ENCODE peak calls at places on chromosome 16, in eight cellular contexts. A is mucosa of descending colon, L is type B pancreatic cell, Q is uterus, X is transverse colon, Z is AG04449, S is progenitor cell of endocrine pancreas, J is left ventricle myocardium inferior. O is an unnamed sample.

GRCh38 chr16:68288252-68288650 is 22.5 kb downstream of the SLC7A6OS start:
- DNase-seq in S (no peak), Z (no peak), Q (no peak), A (no peak), X (no peak), L (no peak), J (no peak), O (no peak)

GRCh38 chr16:8670014-8670560 is 4.3 kb upstream of the ABAT start:
- DNase-seq in X (no peak), Q (no peak), L (no peak), J (no peak), S (no peak), A (no peak), Z (no peak), O (no peak)

GRCh38 chr16:55760665-55761035 is 72.2 kb downstream of the CES1 start:
- DNase-seq in X (no peak), A (no peak), J (peak), Z (no peak), S (no peak), Q (no peak), L (no peak), O (peak)

GRCh38 chr16:55012793-55013192 is 82.1 kb downstream of the IRX5 start:
- DNase-seq in Q (no peak), S (no peak), A (no peak), L (no peak), X (no peak), Z (no peak), J (no peak), O (no peak)

GRCh38 chr16:66740010-66740409 is 11.4 kb downstream of the DYNC1LI2 start:
- DNase-seq in S (no peak), A (no peak), J (no peak), Z (no peak), L (no peak), X (peak), Q (no peak), O (peak)

GRCh38 chr16:75305364-75306101 is 54.1 kb upstream of the BCAR1 start:
- DNase-seq in Z (peak), S (no peak), Q (peak), L (no peak), J (peak), A (peak), X (peak), O (peak)

GRCh38 chr16:80441935-80442334 is 98.9 kb upstream of the DYNLRB2 start:
- DNase-seq in S (no peak), A (no peak), X (no peak), Z (no peak), Q (no peak), J (no peak), L (no peak), O (no peak)

GRCh38 chr16:3158498-3159314 is 23.9 kb downstream of the ZNF213 start:
- DNase-seq in Q (peak), S (peak), X (peak), L (peak), Z (no peak), J (peak), A (peak), O (peak)

GRCh38 chr16:80285089-80285488 is 255.7 kb upstream of the DYNLRB2 start:
- DNase-seq in X (no peak), S (no peak), Q (no peak), J (no peak), Z (peak), A (no peak), L (no peak), O (no peak)

GRCh38 chr16:61370564-61370963 is 665.7 kb downstream of the CDH8 start:
- DNase-seq in X (no peak), L (no peak), A (no peak), S (no peak), Z (no peak), J (no peak), Q (no peak), O (no peak)

GRCh38 chr16:70490261-70490660 is 33.1 kb downstream of the COG4 start:
- DNase-seq in L (no peak), S (no peak), Q (no peak), X (no peak), J (no peak), Z (no peak), A (no peak), O (no peak)

GRCh38 chr16:30535777-30536190 is 1.1 kb upstream of the ZNF747 start:
- DNase-seq in Z (no peak), Q (peak), A (peak), L (no peak), S (no peak), J (peak), X (peak), O (peak)

GRCh38 chr16:47067203-47067602 is 76.5 kb downstream of the NETO2 start:
- DNase-seq in Q (no peak), S (no peak), A (no peak), X (no peak), L (no peak), J (no peak), Z (no peak), O (no peak)

GRCh38 chr16:56967733-56968132 is 6.0 kb downstream of the CETP start:
- DNase-seq in A (no peak), J (no peak), Q (no peak), Z (no peak), L (no peak), X (no peak), S (no peak), O (no peak)

GRCh38 chr16:2475413-2476344 is 752 bp downstream of the TBC1D24 start:
- DNase-seq in J (no peak), Z (no peak), Q (no peak), L (no peak), S (no peak), A (peak), X (peak), O (no peak)

GRCh38 chr16:48164907-48165715 is 9.3 kb upstream of the ABCC12 start:
- DNase-seq in A (peak), Z (no peak), Q (peak), X (peak), L (peak), J (peak), S (peak), O (peak)

GRCh38 chr16:67438824-67439393 is 8.0 kb downstream of the HSD11B2 start:
- DNase-seq in S (no peak), Q (no peak), L (no peak), X (no peak), J (no peak), A (peak), Z (no peak), O (no peak)

GRCh38 chr16:9849697-9850245 is 332.5 kb downstream of the GRIN2A start:
- DNase-seq in Q (no peak), A (no peak), J (no peak), X (no peak), L (no peak), Z (no peak), S (no peak), O (no peak)

GRCh38 chr16:57277586-57277985 is 6.9 kb downstream of the PLLP start:
- DNase-seq in S (no peak), Z (no peak), A (no peak), X (no peak), L (no peak), J (no peak), Q (no peak), O (no peak)

GRCh38 chr16:4506450-4506849 is 30.3 kb downstream of the HMOX2 start:
- DNase-seq in J (no peak), X (peak), A (no peak), Q (peak), L (no peak), Z (no peak), S (peak), O (peak)

GRCh38 chr16:21033707-21034106 is 116.9 kb downstream of the DNAH3 start:
- DNase-seq in S (no peak), Q (no peak), X (no peak), A (no peak), Z (no peak), L (no peak), J (peak), O (no peak)

GRCh38 chr16:2031081-2031577 is 4.4 kb downstream of the NHERF2 start:
- DNase-seq in Q (no peak), S (no peak), L (peak), Z (no peak), X (no peak), A (no peak), J (peak), O (no peak)

GRCh38 chr16:75836377-75837010 is 110.2 kb upstream of the CPHXL start:
- DNase-seq in X (no peak), J (no peak), A (no peak), Z (no peak), Q (no peak), S (no peak), L (no peak), O (no peak)

GRCh38 chr16:78816499-78817441 is 717.3 kb downstream of the WWOX start:
- DNase-seq in S (no peak), X (peak), L (no peak), J (no peak), Z (no peak), A (no peak), Q (peak), O (no peak)

GRCh38 chr16:84312783-84313382 is 18.2 kb downstream of the WFDC1 start:
- DNase-seq in L (no peak), S (peak), J (no peak), X (peak), Q (no peak), A (peak), Z (no peak), O (no peak)

GRCh38 chr16:84314373-84314772 is 19.7 kb downstream of the WFDC1 start:
- DNase-seq in J (no peak), Q (no peak), A (no peak), X (no peak), Z (no peak), S (no peak), L (no peak), O (no peak)

GRCh38 chr16:15653227-15653626 is 3.2 kb downstream of the NDE1 start:
- DNase-seq in X (peak), A (no peak), S (no peak), Z (no peak), Q (no peak), L (no peak), J (peak), O (no peak)

GRCh38 chr16:2339521-2340484 is 725 bp downstream of the ABCA3 start:
- DNase-seq in Z (no peak), X (peak), J (peak), L (peak), Q (peak), S (peak), A (peak), O (peak)

GRCh38 chr16:8960788-8961109 is 3.0 kb downstream of the USP7 start:
- DNase-seq in S (no peak), L (no peak), Q (no peak), X (no peak), Z (no peak), J (no peak), A (no peak), O (no peak)

GRCh38 chr16:64615647-64616280 is 506.1 kb downstream of the CDH11 start:
- DNase-seq in X (no peak), Z (no peak), S (no peak), L (no peak), A (no peak), Q (no peak), J (peak), O (no peak)

GRCh38 chr16:29148867-29149272 is 164.0 kb downstream of the LAT start:
- DNase-seq in X (peak), S (no peak), A (peak), Q (no peak), J (peak), L (no peak), Z (no peak), O (no peak)

GRCh38 chr16:53781023-53781605 is 77.2 kb downstream of the FTO start:
- DNase-seq in X (no peak), Q (no peak), Z (no peak), S (no peak), A (no peak), L (no peak), J (no peak), O (no peak)

GRCh38 chr16:85894266-85894665 is 4.7 kb upstream of the IRF8 start:
- DNase-seq in A (peak), X (peak), Q (no peak), L (no peak), Z (no peak), J (no peak), S (no peak), O (no peak)
- TF ChIP-seq CTCF in A (no peak), X (no peak), Q (no peak), L (no peak), Z (no peak), J (no peak), S (no peak), O (no peak)

GRCh38 chr16:82368041-82368440 is 198.0 kb upstream of the MPHOSPH6 start:
- DNase-seq in Z (no peak), Q (no peak), A (no peak), X (no peak), L (no peak), S (no peak), J (peak), O (peak)
- TF ChIP-seq CTCF in Z (peak), Q (no peak), A (no peak), X (no peak), L (peak), S (peak), J (peak), O (peak)

GRCh38 chr16:401468-402348 is at the start of gene DECR2:
- DNase-seq in Q (peak), X (peak), A (peak), J (peak), S (peak), Z (no peak), L (peak), O (peak)
- TF ChIP-seq CTCF in Q (peak), X (peak), A (no peak), J (peak), S (peak), Z (peak), L (peak), O (no peak)

GRCh38 chr16:58435779-58436178 is 43.5 kb downstream of the GINS3 start:
- DNase-seq in X (no peak), S (no peak), A (no peak), J (no peak), Z (no peak), Q (no peak), L (no peak), O (no peak)
- TF ChIP-seq CTCF in X (no peak), S (peak), A (no peak), J (peak), Z (no peak), Q (no peak), L (no peak), O (no peak)

GRCh38 chr16:14560523-14560922 is 69.5 kb downstream of the PARN start:
- DNase-seq in X (no peak), Q (no peak), Z (no peak), L (no peak), A (no peak), S (no peak), J (no peak), O (no peak)

GRCh38 chr16:14564323-14564722 is 65.7 kb downstream of the PARN start:
- DNase-seq in J (no peak), Z (no peak), A (peak), L (no peak), Q (no peak), S (no peak), X (peak), O (no peak)

GRCh38 chr16:14564881-14565687 is 65.0 kb downstream of the PARN start:
- DNase-seq in A (no peak), S (no peak), Q (no peak), L (no peak), X (no peak), J (no peak), Z (no peak), O (no peak)

GRCh38 chr16:14565688-14566025 is 64.4 kb downstream of the PARN start:
- DNase-seq in X (no peak), Z (no peak), A (no peak), L (no peak), Q (no peak), J (no peak), S (no peak), O (no peak)

GRCh38 chr16:14562691-14563491 is 67.2 kb downstream of the PARN start:
- DNase-seq in S (no peak), Q (no peak), A (peak), X (peak), J (no peak), Z (no peak), L (no peak), O (no peak)
- TF ChIP-seq CTCF in S (peak), Q (no peak), A (no peak), X (peak), J (peak), Z (no peak), L (peak), O (no peak)

DNA sequence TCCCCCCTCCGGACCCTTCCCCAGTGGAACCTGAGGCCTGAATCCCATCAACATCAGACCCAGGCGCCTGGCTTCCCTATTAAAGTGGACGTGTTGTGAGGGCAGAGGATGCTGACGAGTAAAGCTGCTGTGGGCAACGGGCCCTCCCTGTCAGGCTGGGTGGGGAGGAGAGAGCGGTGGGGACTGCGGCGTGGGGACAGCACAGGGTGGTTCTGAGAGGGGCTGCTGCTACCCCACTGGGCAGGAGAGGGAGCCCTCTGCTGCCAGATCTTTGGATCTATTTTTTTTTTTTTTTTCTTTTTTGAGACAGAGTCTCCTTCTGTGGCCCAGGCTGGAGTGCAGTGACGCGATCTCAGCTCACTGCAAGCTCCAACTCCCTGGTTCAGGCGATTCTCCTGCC is 5.9 kb downstream of the CA5A start:
- DNase-seq in Z (no peak), Q (no peak), S (no peak), J (no peak), L (no peak), X (no peak), A (no peak), O (no peak)
- TF ChIP-seq CTCF in Z (peak), Q (no peak), S (peak), J (no peak), L (peak), X (no peak), A (no peak), O (no peak)

GRCh38 chr16:71883849-71884638 is at the start of gene ZNF821:
- DNase-seq in A (peak), S (peak), Q (peak), X (peak), L (peak), Z (no peak), J (peak), O (peak)

GRCh38 chr16:71880176-71880575 is 3.8 kb downstream of the ZNF821 start:
- DNase-seq in J (no peak), Q (no peak), S (no peak), X (no peak), A (no peak), Z (no peak), L (no peak), O (no peak)

GRCh38 chr16:71882505-71883192 is 1.3 kb downstream of the ZNF821 start:
- DNase-seq in Z (no peak), A (no peak), Q (peak), J (no peak), L (no peak), S (peak), X (peak), O (peak)

GRCh38 chr16:71885261-71885650 is 1.3 kb upstream of the ZNF821 start:
- DNase-seq in J (no peak), S (no peak), Q (no peak), L (no peak), A (no peak), Z (no peak), X (no peak), O (no peak)

GRCh38 chr16:71883193-71883848 is 661 bp downstream of the ZNF821 start:
- DNase-seq in Q (peak), Z (no peak), A (peak), S (peak), X (peak), J (peak), L (peak), O (peak)
- TF ChIP-seq CTCF in Q (peak), Z (peak), A (peak), S (no peak), X (no peak), J (no peak), L (peak), O (no peak)

DNA sequence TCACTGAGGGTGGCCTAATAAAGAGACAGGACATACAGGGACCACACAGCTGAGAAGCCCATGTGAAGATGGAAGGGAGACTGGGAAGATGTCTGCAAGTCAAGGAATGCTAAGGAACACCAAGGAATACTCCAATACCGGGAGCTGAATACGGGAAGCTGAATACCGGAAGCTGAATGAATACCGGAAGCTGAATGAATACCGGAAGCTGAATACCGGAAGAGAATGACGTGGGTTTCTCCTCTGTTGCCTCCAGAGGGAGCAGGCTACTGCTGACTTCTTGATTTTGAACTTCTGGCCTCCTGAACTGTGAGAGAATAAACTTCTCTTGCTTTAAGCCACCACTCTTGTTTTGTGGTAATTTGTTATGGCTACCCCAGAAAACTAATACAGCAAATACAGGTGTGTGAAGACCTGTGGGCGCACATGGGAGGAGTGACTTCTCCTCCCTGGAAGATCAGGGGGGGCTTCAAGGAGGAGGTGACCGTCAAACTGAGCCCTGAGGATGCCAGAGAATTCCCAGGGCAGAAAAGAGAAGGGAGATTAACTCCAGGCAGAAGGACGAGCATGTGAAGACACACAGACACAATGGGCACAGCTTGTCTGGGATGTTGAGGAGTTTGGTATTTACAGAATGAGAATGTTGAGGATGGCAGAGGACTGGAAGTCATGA is 259.9 kb downstream of the IRF8 start:
- DNase-seq in Z (no peak), A (no peak), L (no peak), J (no peak), X (no peak), S (no peak), Q (no peak), O (no peak)
- TF ChIP-seq CTCF in Z (no peak), A (no peak), L (no peak), J (no peak), X (no peak), S (peak), Q (no peak), O (no peak)

O was measured in endothelial cell.